ENCODE peak calls at places on chromosomes 3 and 15, in ten cellular contexts. Z is B cell, B is GM12864, D is HFFc6, C is neural progenitor cell, J is adrenal gland, V is tibial artery, P is MM.1S, O is nephron progenitor cell, Y is left ventricle myocardium inferior. W is an unnamed sample.

GRCh38 chr3:106423321-106424225 is 554.8 kb upstream of the CBLB start:
- DNase-seq in P (no peak), O (no peak), J (no peak), B (peak), Y (no peak), D (no peak), V (no peak), C (no peak), Z (no peak), W (no peak)

GRCh38 chr3:42345811-42346210 is 64.6 kb downstream of the LYZL4 start:
- DNase-seq in V (no peak), B (no peak), C (no peak), Y (no peak), O (no peak), P (no peak), Z (no peak), J (no peak), D (no peak), W (no peak)

GRCh38 chr15:52746162-52746721 is 43.9 kb downstream of the ONECUT1 start:
- DNase-seq in J (no peak), B (no peak), P (no peak), O (no peak), V (no peak), Y (no peak), D (no peak), C (no peak), Z (no peak), W (no peak)

GRCh38 chr15:74724570-74725240 is 623 bp downstream of the CYP1A1 start:
- DNase-seq in C (no peak), O (no peak), V (no peak), Z (no peak), B (no peak), J (no peak), P (no peak), D (no peak), Y (no peak), W (no peak)

GRCh38 chr3:70433091-70433490 is 120.7 kb upstream of the MDFIC2 start:
- DNase-seq in Y (no peak), O (no peak), P (no peak), D (peak), V (no peak), J (no peak), C (no peak), Z (no peak), B (no peak), W (no peak)

GRCh38 chr3:66149269-66149668 is 71.5 kb upstream of the SLC25A26 start:
- DNase-seq in P (no peak), D (peak), B (no peak), V (no peak), C (no peak), O (no peak), J (no peak), Z (no peak), Y (no peak), W (no peak)

GRCh38 chr15:85024509-85025336 is 43.1 kb downstream of the PDE8A start:
- DNase-seq in Y (no peak), O (no peak), P (no peak), B (no peak), D (no peak), V (no peak), J (no peak), Z (no peak), C (no peak), W (no peak)

GRCh38 chr15:48936666-48937065 is 27.1 kb downstream of the SHC4 start:
- DNase-seq in C (no peak), O (no peak), D (peak), Y (no peak), V (no peak), P (no peak), Z (no peak), J (no peak), B (no peak), W (no peak)

GRCh38 chr15:50925281-50925680 is 16.8 kb downstream of the AP4E1 start:
- DNase-seq in Y (no peak), D (no peak), O (no peak), V (no peak), B (no peak), C (no peak), Z (no peak), P (no peak), J (no peak), W (no peak)

GRCh38 chr3:183265713-183266417 is 12.8 kb downstream of the B3GNT5 start:
- DNase-seq in P (no peak), O (no peak), D (peak), Z (no peak), V (no peak), Y (no peak), C (peak), B (no peak), J (no peak), W (no peak)

GRCh38 chr3:124395584-124396340 is 334.5 kb upstream of the UMPS start:
- DNase-seq in Y (peak), C (no peak), O (no peak), P (no peak), Z (no peak), V (peak), J (peak), B (no peak), D (no peak), W (no peak)

GRCh38 chr15:41577863-41578735 is 19.1 kb downstream of the TYRO3 start:
- DNase-seq in O (no peak), D (no peak), B (no peak), V (no peak), J (no peak), Z (no peak), Y (no peak), C (no peak), P (no peak), W (no peak)

GRCh38 chr3:52787246-52787645 is 7.3 kb upstream of the ITIH3 start:
- DNase-seq in B (no peak), C (no peak), P (no peak), V (no peak), O (no peak), D (no peak), Z (peak), Y (peak), J (no peak), W (no peak)

GRCh38 chr15:74808073-74808839 is 4.4 kb upstream of the LMAN1L start:
- DNase-seq in J (no peak), V (no peak), C (no peak), P (no peak), Y (no peak), B (no peak), O (no peak), Z (no peak), D (no peak), W (no peak)

GRCh38 chr15:55743615-55743978 is 645 bp upstream of the PRTG start:
- DNase-seq in D (no peak), O (no peak), P (no peak), V (no peak), C (no peak), J (no peak), B (no peak), Z (no peak), Y (no peak), W (no peak)

GRCh38 chr3:14138878-14139659 is 14.2 kb downstream of the TMEM43 start:
- DNase-seq in Y (no peak), Z (peak), C (no peak), P (no peak), V (no peak), D (no peak), J (no peak), B (no peak), O (no peak), W (no peak)

GRCh38 chr3:18207232-18207631 is 217.9 kb downstream of the SATB1 start:
- DNase-seq in O (no peak), Y (no peak), V (no peak), B (no peak), J (no peak), D (no peak), P (no peak), Z (no peak), C (no peak), W (no peak)

GRCh38 chr3:10002951-10003350 is 16.3 kb upstream of the EMC3 start:
- DNase-seq in O (no peak), C (no peak), D (no peak), Y (no peak), P (no peak), J (peak), V (no peak), Z (no peak), B (no peak), W (no peak)

GRCh38 chr3:46909535-46910161 is 32.1 kb downstream of the PTH1R start:
- DNase-seq in V (peak), P (peak), B (no peak), O (peak), Z (peak), J (peak), Y (peak), D (peak), C (peak), W (peak)

GRCh38 chr3:46908986-46909534 is 31.5 kb downstream of the PTH1R start:
- DNase-seq in D (no peak), B (no peak), P (no peak), J (no peak), V (peak), Y (no peak), O (no peak), C (no peak), Z (peak), W (no peak)

GRCh38 chr3:46907960-46908293 is 30.4 kb downstream of the PTH1R start:
- DNase-seq in D (no peak), V (no peak), P (no peak), C (no peak), Y (no peak), Z (no peak), J (no peak), B (no peak), O (no peak), W (no peak)

GRCh38 chr3:46907271-46907670 is 29.8 kb downstream of the PTH1R start:
- DNase-seq in P (no peak), Z (no peak), C (no peak), Y (no peak), J (no peak), V (peak), O (no peak), B (no peak), D (no peak), W (no peak)

GRCh38 chr3:46908294-46908985 is 30.9 kb downstream of the PTH1R start:
- DNase-seq in D (peak), Y (no peak), O (no peak), C (no peak), V (peak), Z (no peak), B (no peak), J (no peak), P (no peak), W (no peak)
- TF ChIP-seq CTCF in D (peak), Y (peak), O (no peak), C (no peak), V (no peak), Z (no peak), B (peak), J (no peak), P (no peak), W (no peak)

GRCh38 chr3:100891827-100892226 is 101.4 kb downstream of the ABI3BP start:
- DNase-seq in Y (no peak), B (no peak), Z (no peak), O (no peak), V (no peak), C (no peak), P (no peak), D (no peak), J (no peak), W (no peak)

GRCh38 chr3:100891033-100891432 is 102.2 kb downstream of the ABI3BP start:
- DNase-seq in Y (no peak), V (no peak), D (peak), J (no peak), C (no peak), B (no peak), Z (no peak), O (no peak), P (no peak), W (no peak)

GRCh38 chr3:100896994-100897393 is 96.2 kb downstream of the ABI3BP start:
- DNase-seq in Z (no peak), V (no peak), P (no peak), J (no peak), O (no peak), B (no peak), D (no peak), Y (no peak), C (no peak), W (no peak)

GRCh38 chr3:100893108-100893507 is 100.1 kb downstream of the ABI3BP start:
- DNase-seq in C (no peak), V (no peak), D (no peak), O (no peak), J (no peak), Y (no peak), B (no peak), Z (no peak), P (no peak), W (no peak)

DNA sequence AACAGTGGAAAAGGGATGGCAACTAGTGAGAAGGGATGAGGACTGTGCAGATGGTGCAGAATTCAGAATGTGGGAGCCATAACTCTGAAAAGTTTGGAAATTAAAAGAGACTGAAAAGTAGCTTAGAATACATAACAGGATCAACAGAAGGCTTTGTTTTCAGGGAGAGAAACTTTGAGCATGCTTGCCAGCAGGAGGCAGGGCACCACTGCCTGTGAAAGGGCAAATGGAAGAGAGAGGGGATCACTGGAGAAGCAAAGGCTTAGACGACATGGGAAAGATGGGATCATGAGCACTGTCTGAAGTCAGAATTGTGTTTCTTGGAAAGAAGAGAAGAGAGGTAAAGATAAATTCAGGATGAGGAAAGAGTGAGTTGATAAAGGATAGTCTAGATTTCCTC is 99.6 kb downstream of the ABI3BP start:
- DNase-seq in Z (no peak), O (peak), V (peak), D (peak), C (peak), P (no peak), B (no peak), J (no peak), Y (no peak), W (no peak)
- TF ChIP-seq CTCF in Z (no peak), O (peak), V (peak), D (peak), C (peak), P (peak), B (peak), J (peak), Y (peak), W (peak)

GRCh38 chr3:64223809-64224570 is 1.3 kb downstream of the PRICKLE2 start:
- DNase-seq in Y (no peak), O (no peak), D (peak), Z (no peak), J (no peak), P (peak), C (peak), B (no peak), V (no peak), W (no peak)
- TF ChIP-seq CTCF in Y (peak), O (no peak), D (peak), Z (no peak), J (no peak), P (peak), C (no peak), B (no peak), V (no peak), W (no peak)

DNA sequence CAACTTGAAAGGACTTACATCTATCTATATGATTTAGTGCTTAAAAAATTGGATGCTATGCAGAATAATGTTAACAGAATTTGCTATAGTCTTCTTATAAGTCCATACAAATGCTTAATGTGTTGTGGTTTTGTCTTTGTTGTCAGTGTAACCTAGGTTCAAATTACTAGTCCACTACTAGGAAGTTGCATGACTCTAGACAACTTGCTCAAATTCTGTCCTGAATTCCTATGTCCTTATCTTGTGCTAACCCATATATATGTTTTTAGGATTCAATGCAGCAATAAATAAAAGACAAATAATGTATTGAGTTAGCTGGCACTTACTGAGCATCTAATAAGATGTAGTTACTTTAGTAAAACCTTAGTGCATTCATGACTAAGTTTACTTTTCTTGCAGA is 276.5 kb upstream of the KCNMB2 start:
- DNase-seq in P (no peak), J (no peak), V (no peak), C (no peak), O (no peak), Y (no peak), Z (no peak), D (no peak), B (no peak), W (no peak)
- TF ChIP-seq CTCF in P (no peak), J (no peak), V (no peak), C (no peak), O (no peak), Y (no peak), Z (no peak), D (no peak), B (no peak), W (no peak)

GRCh38 chr15:70387086-70387485 is 289.4 kb upstream of the TLE3 start:
- DNase-seq in B (no peak), C (no peak), P (no peak), Z (no peak), D (no peak), V (no peak), Y (no peak), J (no peak), O (no peak), W (no peak)

GRCh38 chr15:70390723-70391122 is 293.0 kb upstream of the TLE3 start:
- DNase-seq in B (no peak), Y (no peak), P (no peak), O (no peak), V (no peak), C (no peak), J (no peak), Z (no peak), D (no peak), W (no peak)

GRCh38 chr15:70385711-70386110 is 288.0 kb upstream of the TLE3 start:
- DNase-seq in P (no peak), C (no peak), O (no peak), D (no peak), J (no peak), Y (no peak), B (no peak), Z (no peak), V (no peak), W (no peak)

GRCh38 chr15:70385052-70385451 is 287.3 kb upstream of the TLE3 start:
- DNase-seq in J (no peak), Y (no peak), O (no peak), V (no peak), P (no peak), Z (no peak), C (no peak), D (no peak), B (no peak), W (no peak)

GRCh38 chr15:70387993-70388392 is 290.3 kb upstream of the TLE3 start:
- DNase-seq in C (no peak), J (no peak), Y (no peak), D (no peak), O (no peak), B (no peak), V (no peak), Z (no peak), P (no peak), W (no peak)
- TF ChIP-seq CTCF in C (no peak), J (no peak), Y (no peak), D (no peak), O (no peak), B (no peak), V (no peak), Z (no peak), P (no peak), W (no peak)

GRCh38 chr3:193917096-193917495 is 218.9 kb upstream of the HES1 start:
- DNase-seq in B (no peak), J (no peak), V (no peak), D (no peak), Z (no peak), P (no peak), C (peak), O (no peak), Y (no peak), W (no peak)
- TF ChIP-seq CTCF in B (no peak), J (no peak), V (no peak), D (no peak), Z (no peak), P (no peak), C (no peak), O (no peak), Y (no peak), W (no peak)

DNA sequence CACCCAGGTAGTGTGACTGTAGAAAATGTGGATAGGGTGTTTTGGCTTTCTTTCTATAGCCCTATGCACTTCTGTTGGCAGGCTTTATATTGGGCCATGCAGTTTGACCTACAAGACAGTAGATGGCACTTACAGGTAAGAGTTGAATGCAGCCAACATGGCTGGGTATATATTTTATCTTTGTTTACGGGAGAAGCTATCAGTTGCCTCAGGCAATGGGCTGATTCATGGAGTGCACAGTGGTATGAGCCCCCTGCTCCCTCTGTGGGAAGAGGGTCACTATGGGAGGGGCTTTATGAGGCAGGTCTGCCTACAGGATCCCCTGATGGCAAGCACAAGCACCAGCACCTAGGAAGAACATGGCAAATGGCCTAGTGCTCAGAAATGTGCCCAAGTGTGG is 301.2 kb upstream of the CDIN1 start:
- DNase-seq in C (peak), B (no peak), O (no peak), P (no peak), Z (no peak), D (peak), Y (no peak), J (no peak), V (no peak), W (no peak)
- TF ChIP-seq CTCF in C (peak), B (no peak), O (no peak), P (no peak), Z (no peak), D (peak), Y (no peak), J (no peak), V (no peak), W (no peak)

GRCh38 chr3:83523470-83524073 is 1435.2 kb upstream of the CADM2 start:
- DNase-seq in O (peak), C (peak), V (no peak), D (no peak), B (no peak), J (peak), P (peak), Z (no peak), Y (no peak), W (peak)
- TF ChIP-seq CTCF in O (peak), C (peak), V (peak), D (peak), B (peak), J (peak), P (peak), Z (no peak), Y (peak), W (peak)

DNA sequence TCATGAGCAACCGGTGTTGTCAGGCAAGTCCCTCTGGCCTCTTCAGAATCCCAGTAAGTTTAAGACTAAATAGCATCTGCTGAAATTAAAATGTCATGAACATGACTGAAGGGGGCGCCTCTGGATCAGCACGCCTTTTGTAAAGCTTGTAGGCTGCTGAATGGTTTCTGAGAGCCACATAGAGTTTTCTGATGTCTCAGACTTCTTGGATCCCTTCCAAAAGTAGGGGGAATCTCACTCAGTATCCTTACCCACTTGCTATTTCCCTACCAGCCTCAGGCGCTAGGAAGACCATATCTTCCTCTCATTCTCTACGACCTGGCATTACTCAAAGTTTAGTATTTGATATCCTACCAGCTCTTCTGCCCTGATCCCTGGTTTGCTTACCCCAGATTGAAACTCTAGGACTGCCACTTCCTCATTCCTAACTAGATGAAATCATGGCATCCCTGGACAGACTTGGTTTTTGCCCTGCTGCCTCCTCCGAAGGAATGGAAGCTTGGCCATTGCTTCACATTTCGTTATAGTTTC is 62.7 kb upstream of the CD47 start:
- DNase-seq in J (peak), B (peak), D (peak), C (peak), Y (no peak), O (no peak), V (no peak), P (peak), Z (no peak), W (peak)
- TF ChIP-seq CTCF in J (peak), B (peak), D (peak), C (peak), Y (peak), O (peak), V (no peak), P (peak), Z (no peak), W (no peak)

GRCh38 chr3:134333522-134334181 is 40.6 kb downstream of the AMOTL2 start:
- DNase-seq in Z (no peak), J (no peak), P (no peak), D (peak), V (peak), C (peak), B (no peak), Y (no peak), O (no peak), W (no peak)
- TF ChIP-seq CTCF in Z (no peak), J (no peak), P (no peak), D (peak), V (peak), C (peak), B (no peak), Y (peak), O (no peak), W (no peak)

W was measured in GM13976.